ENCODE peak calls at places on chromosomes 1 and 21, in eight cellular contexts. F, J, B, C, O, I, X and M are unnamed samples. For H3K9me3, the result is how much of the 10 kb centered on the place peaks cover.

GRCh38 chr1:94961582-94961981 is 34.7 kb upstream of the CNN3 start:
- DNase-seq in F (no peak), J (no peak), B (no peak), C (no peak), O (no peak), I (no peak), X (no peak), M (no peak)

GRCh38 chr1:182080955-182081582 is 19.6 kb upstream of the ZNF648 start:
- DNase-seq in F (no peak), J (no peak), B (no peak), C (peak), O (no peak), I (no peak), X (no peak), M (no peak)

GRCh38 chr1:168135982-168136708 is 585 bp downstream of the GPR161 start:
- DNase-seq in F (no peak), J (peak), B (no peak), C (no peak), O (no peak), I (peak), X (no peak), M (peak)

GRCh38 chr21:33229776-33230517 is at the start of gene IFNAR2:
- DNase-seq in F (no peak), J (peak), B (no peak), C (peak), O (peak), I (peak), X (no peak), M (peak)

GRCh38 chr1:183734600-183735036 is 70.3 kb upstream of the RGL1 start:
- DNase-seq in F (no peak), J (peak), B (no peak), C (no peak), O (no peak), I (no peak), X (no peak), M (no peak)

GRCh38 chr1:99544328-99544727 is 101.6 kb upstream of the PALMD start:
- DNase-seq in F (no peak), J (no peak), B (no peak), C (no peak), O (no peak), I (no peak), X (no peak), M (no peak)

GRCh38 chr1:25618433-25618808 is 1.8 kb downstream of the MAN1C1 start:
- DNase-seq in F (no peak), J (no peak), B (no peak), C (no peak), O (no peak), I (no peak), X (no peak), M (no peak)

GRCh38 chr1:221276911-221277310 is 397.7 kb downstream of the HLX start:
- DNase-seq in F (no peak), J (no peak), B (no peak), C (no peak), O (no peak), I (no peak), X (no peak), M (no peak)

GRCh38 chr1:63987014-63987630 is 213.3 kb downstream of the ROR1 start:
- DNase-seq in F (no peak), J (no peak), B (no peak), C (no peak), O (no peak), I (no peak), X (no peak), M (no peak)

GRCh38 chr1:204920511-204920910 is 49.8 kb downstream of the NFASC start:
- DNase-seq in F (no peak), J (peak), B (no peak), C (no peak), O (no peak), I (no peak), X (no peak), M (no peak)

GRCh38 chr1:110477445-110477957 is 26.6 kb downstream of the PROK1 start:
- DNase-seq in F (no peak), J (no peak), B (no peak), C (peak), O (no peak), I (no peak), X (no peak), M (no peak)

GRCh38 chr1:78279051-78279450 is 211.7 kb upstream of the PTGFR start:
- DNase-seq in F (no peak), J (no peak), B (no peak), C (no peak), O (no peak), I (no peak), X (no peak), M (no peak)

GRCh38 chr1:154970631-154971340 is at the start of gene SHC1:
- DNase-seq in F (no peak), J (peak), B (no peak), C (no peak), O (peak), I (peak), X (peak), M (peak)

GRCh38 chr1:231053493-231054162 is 13.6 kb upstream of the FAM89A start:
- DNase-seq in F (peak), J (no peak), B (no peak), C (no peak), O (peak), I (peak), X (no peak), M (no peak)

GRCh38 chr1:48471603-48472576 is at the start of gene SPATA6:
- DNase-seq in F (peak), J (peak), B (peak), C (peak), O (peak), I (peak), X (peak), M (peak)

GRCh38 chr21:26007911-26008579 is 162.5 kb downstream of the APP start:
- DNase-seq in F (no peak), J (no peak), B (no peak), C (no peak), O (no peak), I (no peak), X (no peak), M (no peak)

GRCh38 chr1:30748699-30749401 is 8.7 kb downstream of the LAPTM5 start:
- DNase-seq in F (no peak), J (no peak), B (no peak), C (no peak), O (no peak), I (no peak), X (no peak), M (peak)

GRCh38 chr1:16421201-16421600 is 16.0 kb downstream of the SPATA21 start:
- DNase-seq in F (no peak), J (no peak), B (no peak), C (no peak), O (no peak), I (no peak), X (no peak), M (no peak)

GRCh38 chr1:10888791-10889627 is 92.6 kb upstream of the CASZ1 start:
- DNase-seq in F (no peak), J (no peak), B (no peak), C (no peak), O (no peak), I (no peak), X (no peak), M (no peak)

GRCh38 chr1:206955476-206956312 is 9.4 kb upstream of the PIGR start:
- DNase-seq in F (no peak), J (no peak), B (no peak), C (no peak), O (peak), I (peak), X (no peak), M (no peak)

GRCh38 chr1:110606784-110607662 is 865 bp upstream of the KCNA2 start:
- DNase-seq in F (no peak), J (no peak), B (no peak), C (no peak), O (no peak), I (peak), X (peak), M (no peak)

GRCh38 chr1:193558491-193559028 is 372.1 kb upstream of the B3GALT2 start:
- DNase-seq in F (no peak), J (no peak), B (no peak), C (peak), O (no peak), I (no peak), X (no peak), M (no peak)

GRCh38 chr1:112464501-112464900 is 44.3 kb upstream of the WNT2B start:
- DNase-seq in F (no peak), J (no peak), B (no peak), C (no peak), O (no peak), I (peak), X (peak), M (no peak)

GRCh38 chr1:168097921-168098528 is 38.7 kb downstream of the GPR161 start:
- DNase-seq in F (no peak), J (no peak), B (no peak), C (no peak), O (no peak), I (no peak), X (no peak), M (no peak)

GRCh38 chr1:183914283-183914682 is 109.4 kb downstream of the RGL1 start:
- DNase-seq in F (no peak), J (peak), B (no peak), C (no peak), O (no peak), I (no peak), X (no peak), M (no peak)

GRCh38 chr1:3670823-3671251 is 18.5 kb downstream of the TP73 start:
- DNase-seq in F (no peak), J (peak), B (no peak), C (no peak), O (no peak), I (no peak), X (no peak), M (peak)

GRCh38 chr1:191590578-191590977 is 567.7 kb upstream of the RGS18 start:
- DNase-seq in F (no peak), J (no peak), B (no peak), C (no peak), O (no peak), I (no peak), X (no peak), M (no peak)

GRCh38 chr1:119547306-119547705 is 40.3 kb downstream of the HSD3B1 start:
- DNase-seq in F (no peak), J (no peak), B (no peak), C (no peak), O (no peak), I (no peak), X (no peak), M (no peak)

GRCh38 chr1:22712502-22713271 is 2.0 kb downstream of the EPHB2 start:
- DNase-seq in F (no peak), J (no peak), B (no peak), C (no peak), O (no peak), I (peak), X (no peak), M (no peak)

GRCh38 chr21:15531986-15532385 is 197.8 kb upstream of the USP25 start:
- DNase-seq in F (no peak), J (no peak), B (no peak), C (no peak), O (no peak), I (no peak), X (no peak), M (no peak)

GRCh38 chr1:72371259-72372035 is 89.1 kb upstream of the NEGR1 start:
- DNase-seq in F (no peak), J (no peak), B (no peak), C (no peak), O (no peak), I (no peak), X (no peak), M (no peak)

GRCh38 chr1:152577168-152577567 is 3.1 kb downstream of the LCE3D start:
- DNase-seq in F (peak), J (no peak), B (no peak), C (no peak), O (no peak), I (no peak), X (no peak), M (no peak)

GRCh38 chr1:185894806-185895205 is 160.6 kb downstream of the HMCN1 start:
- DNase-seq in F (no peak), J (no peak), B (no peak), C (no peak), O (no peak), I (no peak), X (no peak), M (no peak)

GRCh38 chr1:192807968-192808587 is 761 bp upstream of the RGS2 start:
- DNase-seq in F (no peak), J (no peak), B (no peak), C (no peak), O (no peak), I (no peak), X (no peak), M (no peak)

GRCh38 chr1:213122514-213122929 is 71.5 kb downstream of the RPS6KC1 start:
- DNase-seq in F (no peak), J (no peak), B (peak), C (peak), O (no peak), I (no peak), X (no peak), M (no peak)

GRCh38 chr1:6474815-6475282 is 8.9 kb upstream of the TNFRSF25 start:
- DNase-seq in F (no peak), J (no peak), B (no peak), C (no peak), O (no peak), I (no peak), X (no peak), M (no peak)

GRCh38 chr1:212488436-212489283 is 55.9 kb downstream of the NENF start:
- DNase-seq in F (no peak), J (peak), B (peak), C (no peak), O (peak), I (peak), X (peak), M (no peak)

GRCh38 chr1:174954686-174955669 is 44.8 kb upstream of the CACYBP start:
- DNase-seq in F (no peak), J (no peak), B (no peak), C (no peak), O (no peak), I (no peak), X (no peak), M (no peak)

GRCh38 chr1:62425041-62425440 is 11.8 kb upstream of the USP1 start:
- DNase-seq in F (no peak), J (no peak), B (no peak), C (no peak), O (no peak), I (no peak), X (no peak), M (no peak)

GRCh38 chr1:153395136-153395685 is 4.3 kb upstream of the S100A8 start:
- DNase-seq in F (no peak), J (no peak), B (no peak), C (no peak), O (no peak), I (no peak), X (no peak), M (no peak)

DNA sequence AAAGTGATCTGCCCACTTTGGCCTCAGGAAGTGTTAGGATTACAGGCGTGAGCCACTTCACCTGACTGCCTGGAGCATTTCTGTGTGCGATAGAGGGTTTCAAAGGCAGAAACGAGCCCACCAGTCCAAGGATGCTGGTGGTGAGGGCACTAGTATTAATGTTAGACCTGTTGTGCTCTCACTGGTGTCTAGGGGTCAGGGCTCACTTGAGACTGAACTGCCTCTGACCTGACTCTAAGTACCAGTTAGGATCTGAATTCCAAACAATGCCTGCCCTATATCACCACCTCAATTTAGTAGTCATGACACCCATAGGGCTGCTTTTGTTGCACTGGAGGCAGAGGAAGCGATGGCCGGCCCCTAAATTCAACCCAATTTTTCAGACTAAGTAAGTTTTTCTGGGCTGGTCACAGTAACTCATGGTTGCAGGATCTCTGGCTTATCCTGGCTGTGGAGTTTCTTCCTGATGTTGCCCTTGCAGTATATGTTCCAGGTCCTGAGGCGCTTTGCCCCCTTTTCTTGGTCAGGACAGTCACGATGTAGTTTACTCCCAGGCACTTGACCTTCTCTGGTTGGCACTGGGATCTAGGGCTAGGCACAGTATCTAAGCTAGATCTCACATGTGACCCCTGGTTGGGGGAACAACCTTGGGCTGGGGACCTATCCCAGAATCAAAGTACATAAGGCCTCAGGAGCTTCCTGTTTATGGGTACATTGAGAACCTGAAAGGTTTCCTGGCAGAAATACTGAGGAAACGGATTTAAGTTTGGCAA is 4.5 kb downstream of the CCDC17 start:
- DNase-seq in F (no peak), J (no peak), B (no peak), C (no peak), O (no peak), I (no peak), X (no peak), M (no peak)
- TF ChIP-seq POLR2AphosphoS5 in F (no peak), J (no peak), B (no peak), C (no peak), O (no peak), I (peak), X (no peak), M (peak)

GRCh38 chr21:44517175-44517899 is 22.7 kb downstream of the KRTAP10-1 start:
- DNase-seq in F (peak), J (no peak), B (no peak), C (peak), O (peak), I (no peak), X (no peak), M (peak)
- H3K9me3 ChIP-seq in F (under half), J (under half), B (under half), C (under half), O (under half), I (under half), X (under half), M (under half)

GRCh38 chr1:26701995-26702679 is 6.3 kb downstream of the ARID1A start:
- DNase-seq in F (no peak), J (no peak), B (no peak), C (no peak), O (no peak), I (no peak), X (no peak), M (no peak)
- TF ChIP-seq POLR2AphosphoS5 in F (no peak), J (no peak), B (no peak), C (no peak), O (no peak), I (no peak), X (no peak), M (no peak)

GRCh38 chr1:93463960-93464359 is 16.0 kb downstream of the FNBP1L start:
- DNase-seq in F (no peak), J (no peak), B (no peak), C (no peak), O (no peak), I (no peak), X (no peak), M (no peak)

GRCh38 chr1:93471284-93471683 is 23.4 kb downstream of the FNBP1L start:
- DNase-seq in F (no peak), J (no peak), B (no peak), C (no peak), O (no peak), I (no peak), X (no peak), M (no peak)

GRCh38 chr1:93471911-93472310 is 24.0 kb downstream of the FNBP1L start:
- DNase-seq in F (no peak), J (no peak), B (no peak), C (no peak), O (no peak), I (no peak), X (no peak), M (no peak)

GRCh38 chr1:93468681-93469080 is 20.8 kb downstream of the FNBP1L start:
- DNase-seq in F (no peak), J (no peak), B (no peak), C (no peak), O (no peak), I (no peak), X (no peak), M (no peak)

DNA sequence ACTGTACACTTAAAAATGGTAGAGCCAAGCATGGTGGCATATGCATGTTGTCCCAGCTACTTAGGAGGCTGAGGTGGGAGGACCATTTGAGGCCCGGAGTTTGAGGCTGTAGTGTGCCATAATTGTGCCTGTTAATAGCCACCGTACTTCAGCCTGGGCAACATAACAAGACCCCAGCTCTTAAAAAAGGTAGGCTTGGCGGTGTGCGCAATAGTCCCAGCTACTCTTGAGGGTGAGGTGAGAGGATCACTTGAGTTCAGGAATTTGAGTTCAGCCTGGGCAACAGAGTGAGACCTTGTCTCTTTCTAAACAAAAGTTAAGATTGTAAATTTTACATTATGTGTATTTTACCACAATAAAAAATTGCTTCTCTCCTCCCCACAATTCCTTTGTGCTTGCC is 19.7 kb downstream of the FNBP1L start:
- DNase-seq in F (no peak), J (no peak), B (no peak), C (no peak), O (no peak), I (no peak), X (no peak), M (no peak)
- H3K9me3 ChIP-seq in F (under half), J (under half), B (under half), C (under half), O (under half), I (under half), X (under half), M (under half)

GRCh38 chr21:31732891-31733520 is 1.1 kb upstream of the SCAF4 start:
- DNase-seq in F (no peak), J (peak), B (no peak), C (no peak), O (no peak), I (peak), X (no peak), M (no peak)

GRCh38 chr21:31733521-31734149 is 1.7 kb upstream of the SCAF4 start:
- DNase-seq in F (no peak), J (no peak), B (no peak), C (no peak), O (no peak), I (no peak), X (no peak), M (no peak)

GRCh38 chr21:31732538-31732864 is 583 bp upstream of the SCAF4 start:
- DNase-seq in F (no peak), J (no peak), B (no peak), C (no peak), O (no peak), I (no peak), X (no peak), M (no peak)

GRCh38 chr21:31731802-31732537 is at the start of gene SCAF4:
- DNase-seq in F (peak), J (peak), B (no peak), C (peak), O (peak), I (peak), X (peak), M (peak)

GRCh38 chr21:31735518-31735992 is 3.6 kb upstream of the SCAF4 start:
- DNase-seq in F (no peak), J (no peak), B (no peak), C (no peak), O (no peak), I (no peak), X (no peak), M (no peak)
- TF ChIP-seq POLR2AphosphoS5 in F (no peak), J (no peak), B (no peak), C (no peak), O (no peak), I (no peak), X (no peak), M (no peak)

DNA sequence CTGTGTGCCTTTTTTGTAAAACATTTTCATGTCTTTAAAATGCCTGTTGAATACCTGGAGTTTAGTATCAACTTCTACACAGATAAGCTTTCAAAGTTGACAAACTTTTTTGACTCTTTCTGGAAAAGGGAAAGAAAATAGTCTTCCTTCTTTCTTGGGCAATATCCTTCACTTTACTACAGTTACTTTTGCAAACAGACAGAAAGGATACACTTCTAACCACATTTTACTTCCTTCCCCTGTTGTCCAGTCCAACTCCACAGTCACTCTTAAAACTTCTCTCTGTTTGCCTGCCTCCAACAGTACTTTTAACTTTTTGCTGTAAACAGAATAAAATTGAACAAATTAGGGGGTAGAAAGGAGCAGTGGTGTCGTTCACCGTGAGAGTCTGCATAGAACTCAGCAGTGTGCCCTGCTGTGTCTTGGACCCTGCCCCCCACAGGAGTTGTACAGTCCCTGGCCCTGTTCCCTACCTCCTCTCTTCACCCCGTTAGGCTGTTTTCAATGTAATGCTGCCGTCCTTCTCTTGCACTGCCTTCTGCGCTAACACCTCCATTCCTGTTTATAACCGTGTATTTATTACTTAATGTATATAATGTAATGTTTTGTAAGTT is 160.8 kb upstream of the SGIP1 start:
- DNase-seq in F (no peak), J (no peak), B (no peak), C (no peak), O (no peak), I (no peak), X (no peak), M (no peak)
- H3K9me3 ChIP-seq in F (under half), J (under half), B (under half), C (under half), O (under half), I (under half), X (under half), M (under half)

GRCh38 chr1:17564458-17565393 is 25.2 kb downstream of the ARHGEF10L start:
- DNase-seq in F (no peak), J (no peak), B (no peak), C (no peak), O (peak), I (peak), X (no peak), M (no peak)
- TF ChIP-seq POLR2AphosphoS5 in F (no peak), J (no peak), B (no peak), C (no peak), O (peak), I (peak), X (no peak), M (no peak)